ENCODE peak calls at places on chromosomes 11 and 22, in four cellular contexts. L is BJ, I is Calu3, G is endothelial cell. H is an unnamed sample.

GRCh38 chr11:15754221-15754620 is 602.1 kb downstream of the SOX6 start:
- DNase-seq in L (no peak), I (no peak), G (no peak), H (no peak)

GRCh38 chr11:57597971-57598830 is 716 bp downstream of the SERPING1 start:
- DNase-seq in L (no peak), I (peak), G (peak), H (peak)

GRCh38 chr11:7706377-7706776 is at the start of gene OVCH2:
- DNase-seq in L (no peak), I (no peak), G (no peak), H (no peak)

GRCh38 chr11:111675891-111676290 is 73.6 kb downstream of the SIK2 start:
- DNase-seq in L (no peak), I (no peak), G (no peak), H (no peak)

GRCh38 chr22:23581252-23581634 is 1.2 kb upstream of the IGLL1 start:
- DNase-seq in L (no peak), I (no peak), G (no peak), H (no peak)

GRCh38 chr11:64876835-64877341 is 1.5 kb downstream of the EHD1 start:
- DNase-seq in L (peak), I (peak), G (no peak), H (peak)

GRCh38 chr11:7826316-7826715 is 29.6 kb upstream of the OR5P2 start:
- DNase-seq in L (no peak), I (no peak), G (no peak), H (no peak)

GRCh38 chr22:36352775-36353507 is 34.8 kb downstream of the MYH9 start:
- DNase-seq in L (no peak), I (peak), G (no peak), H (no peak)

GRCh38 chr22:28670153-28670552 is 9.5 kb downstream of the TTC28 start:
- DNase-seq in L (peak), I (no peak), G (no peak), H (no peak)

GRCh38 chr11:4083198-4083597 is 11.4 kb upstream of the RRM1 start:
- DNase-seq in L (no peak), I (no peak), G (no peak), H (no peak)

GRCh38 chr22:28829358-28830181 is 29.2 kb upstream of the XBP1 start:
- DNase-seq in L (no peak), I (peak), G (peak), H (peak)

GRCh38 chr11:66035653-66036333 is 9.5 kb upstream of the CATSPER1 start:
- DNase-seq in L (no peak), I (no peak), G (no peak), H (no peak)

GRCh38 chr22:39999144-39999757 is 4.5 kb downstream of the FAM83F start:
- DNase-seq in L (no peak), I (peak), G (no peak), H (peak)
- TF ChIP-seq CTCF in L (no peak), I (no peak), G (no peak), H (no peak)

GRCh38 chr22:45129703-45130524 is 33.8 kb upstream of the NUP50 start:
- DNase-seq in L (no peak), I (no peak), G (no peak), H (no peak)

GRCh38 chr22:45124176-45124857 is 39.4 kb upstream of the NUP50 start:
- DNase-seq in L (no peak), I (no peak), G (no peak), H (no peak)

GRCh38 chr22:45120931-45121330 is 42.8 kb upstream of the NUP50 start:
- DNase-seq in L (no peak), I (no peak), G (no peak), H (no peak)

GRCh38 chr22:45127866-45128265 is 35.9 kb upstream of the NUP50 start:
- DNase-seq in L (peak), I (no peak), G (no peak), H (no peak)

GRCh38 chr22:45125198-45125597 is 38.5 kb upstream of the NUP50 start:
- DNase-seq in L (peak), I (no peak), G (no peak), H (no peak)
- TF ChIP-seq CTCF in L (no peak), I (no peak), G (no peak), H (no peak)

DNA sequence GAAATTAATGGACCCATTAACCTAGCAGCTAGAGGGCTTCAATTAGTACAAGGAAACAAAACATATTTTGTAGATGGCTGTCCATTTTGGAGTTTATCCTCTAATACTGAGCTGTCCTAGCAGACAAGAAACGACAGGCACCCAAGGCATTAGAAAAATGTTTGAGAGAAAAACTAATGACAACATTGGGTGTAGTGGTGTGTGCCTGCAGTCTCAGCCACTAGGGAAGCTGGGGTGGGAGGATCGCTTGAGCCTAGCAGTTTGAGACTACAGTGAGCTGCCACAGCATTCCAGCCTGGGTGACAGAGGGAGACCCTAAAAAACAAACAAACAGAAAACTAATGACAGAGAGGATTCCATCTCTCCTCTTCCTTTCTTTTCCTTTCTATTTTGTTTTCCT is 1.5 kb downstream of the A4GALT start:
- DNase-seq in L (no peak), I (no peak), G (no peak), H (no peak)
- TF ChIP-seq CTCF in L (no peak), I (no peak), G (no peak), H (no peak)

GRCh38 chr22:34390400-34390799 is 470.1 kb upstream of the LARGE1 start:
- DNase-seq in L (no peak), I (no peak), G (no peak), H (no peak)
- TF ChIP-seq CTCF in L (no peak), I (no peak), G (no peak), H (no peak)

H was measured in nephron progenitor cell.